ENCODE peak calls at places on chromosomes 3 and 15, in four cellular contexts. P is activated naive CD4-positive, alpha-beta T cell; Y is transverse colon; A is adipocyte. E is an unnamed sample.

GRCh38 chr3:121574449-121574848 is 6.7 kb downstream of the ARGFX start:
- DNase-seq in Y (peak; percentile 50), P (no peak), A (no peak), E (no peak)

GRCh38 chr15:30885814-30886213 is 17.9 kb upstream of the FAN1 start:
- DNase-seq in P (no peak), A (peak; percentile 34), Y (no peak), E (no peak)

GRCh38 chr3:32249184-32249782 is 10.8 kb downstream of the CMTM8 start:
- DNase-seq in Y (no peak), P (no peak), A (peak; percentile 94), E (no peak)

GRCh38 chr15:25705430-25706115 is 157.6 kb downstream of the ATP10A start:
- DNase-seq in P (no peak), Y (no peak), A (no peak), E (no peak)

GRCh38 chr3:45984331-45985312 is 11.0 kb downstream of the FYCO1 start:
- DNase-seq in A (peak; percentile 92), P (no peak), Y (no peak), E (peak; percentile 60)

GRCh38 chr15:30008156-30008555 is 74.6 kb upstream of the GOLGA8J start:
- DNase-seq in P (no peak), Y (no peak), A (peak; percentile 2), E (no peak)

GRCh38 chr3:75042941-75043340 is 428.5 kb upstream of the CNTN3 start:
- DNase-seq in A (no peak), P (no peak), Y (no peak), E (no peak)

GRCh38 chr15:53588773-53589172 is 170.7 kb downstream of the WDR72 start:
- DNase-seq in Y (no peak), A (no peak), P (no peak), E (no peak)

GRCh38 chr3:139653582-139653981 is 24.2 kb downstream of the NMNAT3 start:
- DNase-seq in A (no peak), Y (no peak), P (no peak), E (no peak)

GRCh38 chr3:103295974-103296570 is 861.3 kb downstream of the ZPLD1 start:
- DNase-seq in Y (no peak), A (peak; percentile 62), P (no peak), E (no peak)

GRCh38 chr3:53402323-53402722 is 55.0 kb upstream of the DCP1A start:
- DNase-seq in Y (no peak), P (no peak), A (no peak), E (no peak)

GRCh38 chr15:32857732-32858131 is 139.9 kb downstream of the GREM1 start:
- DNase-seq in P (no peak), Y (no peak), A (no peak), E (no peak)

GRCh38 chr3:73504255-73504654 is 120.5 kb downstream of the PDZRN3 start:
- DNase-seq in P (no peak), A (no peak), Y (no peak), E (no peak)

GRCh38 chr3:69085543-69086132 is 901 bp downstream of the ARL6IP5 start:
- DNase-seq in Y (peak; percentile 30), P (no peak), A (no peak), E (peak; percentile 14)

GRCh38 chr3:116517308-116517707 is 72.0 kb upstream of the LSAMP start:
- DNase-seq in P (no peak), Y (no peak), A (peak; percentile 1), E (no peak)

GRCh38 chr3:66673305-66673704 is 172.5 kb upstream of the LRIG1 start:
- DNase-seq in P (no peak), Y (no peak), A (no peak), E (no peak)

GRCh38 chr3:186340211-186340610 is 21.8 kb downstream of the DGKG start:
- DNase-seq in A (no peak), Y (no peak), P (no peak), E (no peak)

GRCh38 chr15:66860844-66861243 is 158.8 kb downstream of the SMAD6 start:
- DNase-seq in P (no peak), A (no peak), Y (no peak), E (no peak)

GRCh38 chr3:38723569-38724391 is 74.3 kb upstream of the SCN5A start:
- DNase-seq in A (no peak), P (no peak), Y (no peak), E (no peak)

GRCh38 chr3:3800685-3801509 is 1.7 kb downstream of the LRRN1 start:
- DNase-seq in A (peak; percentile 3), Y (no peak), P (no peak), E (peak; percentile 71)

GRCh38 chr3:9928158-9928557 is 5.5 kb upstream of the CRELD1 start:
- DNase-seq in Y (no peak), A (no peak), P (no peak), E (no peak)

GRCh38 chr15:65580287-65580686 is 30.6 kb downstream of the INTS14 start:
- DNase-seq in A (peak; percentile 56), Y (no peak), P (no peak), E (no peak)

GRCh38 chr15:56869573-56869972 is 48.9 kb upstream of the TCF12 start:
- DNase-seq in P (no peak), Y (peak; percentile 57), A (peak; percentile 31), E (no peak)

GRCh38 chr3:7070461-7070860 is 209.5 kb downstream of the GRM7 start:
- DNase-seq in Y (no peak), P (no peak), A (no peak), E (no peak)

GRCh38 chr15:29382862-29383261 is 113.2 kb upstream of the NSMCE3 start:
- DNase-seq in Y (no peak), P (no peak), A (no peak), E (no peak)

GRCh38 chr3:49719214-49719884 is at the start of gene AMIGO3:
- DNase-seq in P (peak; percentile 84), Y (peak; percentile 97), A (peak; percentile 98), E (peak; percentile 98)

GRCh38 chr3:150439657-150440056 is 31.6 kb downstream of the TSC22D2 start:
- DNase-seq in A (no peak), P (no peak), Y (no peak), E (no peak)

GRCh38 chr3:172659246-172660002 is 51.4 kb downstream of the NCEH1 start:
- DNase-seq in P (no peak), Y (no peak), A (no peak), E (no peak)

GRCh38 chr15:41660235-41661077 is at the start of gene MGA:
- DNase-seq in A (peak; percentile 94), Y (peak; percentile 94), P (peak; percentile 84), E (peak; percentile 90)

GRCh38 chr3:13621381-13622221 is 72.7 kb downstream of the FBLN2 start:
- DNase-seq in Y (no peak), P (peak; percentile 36), A (no peak), E (no peak)

GRCh38 chr3:31106912-31107311 is 212.5 kb upstream of the GADL1 start:
- DNase-seq in P (no peak), Y (no peak), A (no peak), E (no peak)

GRCh38 chr15:60408438-60409105 is 10.8 kb upstream of the ANXA2 start:
- DNase-seq in A (peak; percentile 82), P (no peak), Y (no peak), E (no peak)

GRCh38 chr3:33001889-33002288 is 50.4 kb downstream of the CCR4 start:
- DNase-seq in Y (no peak), P (no peak), A (peak; percentile 11), E (no peak)

GRCh38 chr3:25781758-25782594 is 1.3 kb downstream of the NGLY1 start:
- DNase-seq in P (no peak), A (no peak), Y (no peak), E (no peak)

GRCh38 chr3:161371441-161372320 is at the start of gene SPTSSB:
- DNase-seq in P (peak; percentile 39), Y (peak; percentile 15), A (peak; percentile 49), E (peak; percentile 34)

GRCh38 chr3:140117111-140117526 is 182.1 kb downstream of the CLSTN2 start:
- DNase-seq in Y (no peak), A (peak; percentile 63), P (no peak), E (peak; percentile 11)